ENCODE peak calls at places on chromosomes 5 and 9, in seven cellular contexts. J is colonic mucosa; T is AG04450; E is neural progenitor cell; P is naive thymus-derived CD4-positive, alpha-beta T cell; I is heart right ventricle; A is breast epithelium. W is an unnamed sample.

GRCh38 chr5:138077064-138077696 is 6.7 kb upstream of the WNT8A start:
- DNase-seq in E (peak; percentile 84), T (peak; percentile 23), J (peak; percentile 67), I (peak; percentile 49), A (peak; percentile 22), P (peak; percentile 23), W (peak; percentile 30)

GRCh38 chr5:44246986-44247385 is 142.2 kb downstream of the FGF10 start:
- DNase-seq in I (no peak), E (no peak), P (no peak), A (no peak), J (no peak), T (no peak), W (no peak)

GRCh38 chr5:124742983-124743533 is 3.4 kb downstream of the ZNF608 start:
- DNase-seq in A (peak; percentile 75), E (no peak), T (peak; percentile 66), I (no peak), P (no peak), J (no peak), W (no peak)

GRCh38 chr9:101398930-101399640 is 434 bp downstream of the ZNF189 start:
- DNase-seq in T (no peak), J (peak; percentile 26), E (no peak), P (no peak), A (no peak), I (peak; percentile 16), W (no peak)

GRCh38 chr9:131762356-131762932 is 22.6 kb upstream of the RAPGEF1 start:
- DNase-seq in J (peak; percentile 62), A (peak; percentile 47), T (no peak), P (peak; percentile 53), E (peak; percentile 89), I (peak; percentile 53), W (peak; percentile 76)

GRCh38 chr5:142276517-142276916 is 48.3 kb downstream of the SPRY4 start:
- DNase-seq in J (no peak), P (no peak), I (no peak), T (no peak), A (no peak), E (no peak), W (no peak)

GRCh38 chr9:98217255-98217654 is 24.8 kb upstream of the CORO2A start:
- DNase-seq in P (no peak), T (no peak), A (no peak), E (no peak), J (no peak), I (no peak), W (peak; percentile 17)

GRCh38 chr9:136031741-136032638 is 63.1 kb downstream of the NACC2 start:
- DNase-seq in E (no peak), A (no peak), T (no peak), I (no peak), J (no peak), P (no peak), W (no peak)

GRCh38 chr5:111461261-111461671 is 51.1 kb downstream of the STARD4 start:
- DNase-seq in J (no peak), I (no peak), T (no peak), A (no peak), E (peak; percentile 74), P (no peak), W (no peak)
- H3K27me3 ChIP-seq in J (no peaks in the 10 kb centered on the region), I (no peaks in the 10 kb centered on the region), T (no peaks in the 10 kb centered on the region), A (no peaks in the 10 kb centered on the region), E (no peaks in the 10 kb centered on the region), P (no peaks in the 10 kb centered on the region), W (no peaks in the 10 kb centered on the region)

GRCh38 chr5:171623107-171623506 is 162.5 kb upstream of the SMIM23 start:
- DNase-seq in A (no peak), P (no peak), J (no peak), E (no peak), T (no peak), I (no peak), W (no peak)
- H3K27me3 ChIP-seq in A (no peaks in the 10 kb centered on the region), P (no peaks in the 10 kb centered on the region), J (no peaks in the 10 kb centered on the region), E (peaks cover 96% of the 10 kb centered on the region), T (peaks cover 53% of the 10 kb centered on the region), I (no peaks in the 10 kb centered on the region), W (no peaks in the 10 kb centered on the region)

GRCh38 chr5:181053760-181054122 is 13.7 kb downstream of the BTNL9 start:
- DNase-seq in A (no peak), E (peak; percentile 57), J (no peak), P (no peak), T (no peak), I (no peak), W (no peak)

GRCh38 chr5:181052928-181053759 is 13.1 kb downstream of the BTNL9 start:
- DNase-seq in A (no peak), E (peak; percentile 62), P (no peak), I (no peak), T (no peak), J (no peak), W (no peak)

GRCh38 chr5:181054138-181054537 is 14.1 kb downstream of the BTNL9 start:
- DNase-seq in P (no peak), A (no peak), T (no peak), E (peak; percentile 31), I (no peak), J (no peak), W (no peak)

GRCh38 chr5:181056431-181056830 is 16.4 kb downstream of the BTNL9 start:
- DNase-seq in T (no peak), P (no peak), E (no peak), A (no peak), J (no peak), I (no peak), W (no peak)

GRCh38 chr5:181054871-181055494 is 14.9 kb downstream of the BTNL9 start:
- DNase-seq in I (no peak), P (no peak), A (no peak), T (no peak), J (no peak), E (peak; percentile 40), W (no peak)
- H3K27me3 ChIP-seq in I (peaks cover 94% of the 10 kb centered on the region), P (peaks cover 12% of the 10 kb centered on the region), A (peaks cover 90% of the 10 kb centered on the region), T (peaks cover 64% of the 10 kb centered on the region), J (peaks cover 57% of the 10 kb centered on the region), E (peaks cover 100% of the 10 kb centered on the region), W (peaks cover 25% of the 10 kb centered on the region)

GRCh38 chr5:168943485-168943884 is 357.5 kb downstream of the SLIT3 start:
- DNase-seq in E (no peak), I (no peak), A (no peak), P (no peak), J (no peak), T (no peak), W (no peak)
- H3K27me3 ChIP-seq in E (peaks cover 71% of the 10 kb centered on the region), I (no peaks in the 10 kb centered on the region), A (no peaks in the 10 kb centered on the region), P (no peaks in the 10 kb centered on the region), J (no peaks in the 10 kb centered on the region), T (no peaks in the 10 kb centered on the region), W (no peaks in the 10 kb centered on the region)

GRCh38 chr5:107672212-107673105 is 1.7 kb upstream of the EFNA5 start:
- DNase-seq in E (peak; percentile 97), P (no peak), J (peak; percentile 86), T (peak; percentile 84), I (peak; percentile 72), A (peak; percentile 85), W (peak; percentile 12)
- H3K27me3 ChIP-seq in E (no peaks in the 10 kb centered on the region), P (peaks cover 10% of the 10 kb centered on the region), J (peaks cover 7% of the 10 kb centered on the region), T (peaks cover 11% of the 10 kb centered on the region), I (peaks cover 28% of the 10 kb centered on the region), A (peaks cover 3% of the 10 kb centered on the region), W (peaks cover 33% of the 10 kb centered on the region)

DNA sequence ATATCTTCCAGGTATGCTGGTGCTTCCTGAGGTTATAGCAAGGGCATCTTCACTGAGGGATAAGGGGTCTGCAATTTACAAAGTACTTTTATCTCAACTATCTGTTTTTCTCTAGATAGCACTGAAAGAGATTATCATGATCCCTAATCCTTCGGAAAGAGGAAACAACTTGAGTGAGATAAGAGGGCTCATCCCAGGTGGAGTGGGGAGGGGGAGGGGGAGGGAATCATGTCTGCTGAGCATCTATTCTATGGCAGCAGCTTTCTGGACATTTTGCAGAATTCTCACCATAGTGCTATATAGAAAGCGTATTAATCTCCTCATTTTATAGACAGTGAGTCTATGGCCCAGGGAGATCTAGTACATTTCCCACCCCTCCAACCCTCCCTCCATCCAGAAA is 5.9 kb downstream of the TNFSF15 start:
- DNase-seq in J (no peak), A (no peak), E (no peak), T (no peak), P (no peak), I (no peak), W (no peak)
- H3K27me3 ChIP-seq in J (no peaks in the 10 kb centered on the region), A (no peaks in the 10 kb centered on the region), E (no peaks in the 10 kb centered on the region), T (no peaks in the 10 kb centered on the region), P (no peaks in the 10 kb centered on the region), I (peaks cover 12% of the 10 kb centered on the region), W (no peaks in the 10 kb centered on the region)

DNA sequence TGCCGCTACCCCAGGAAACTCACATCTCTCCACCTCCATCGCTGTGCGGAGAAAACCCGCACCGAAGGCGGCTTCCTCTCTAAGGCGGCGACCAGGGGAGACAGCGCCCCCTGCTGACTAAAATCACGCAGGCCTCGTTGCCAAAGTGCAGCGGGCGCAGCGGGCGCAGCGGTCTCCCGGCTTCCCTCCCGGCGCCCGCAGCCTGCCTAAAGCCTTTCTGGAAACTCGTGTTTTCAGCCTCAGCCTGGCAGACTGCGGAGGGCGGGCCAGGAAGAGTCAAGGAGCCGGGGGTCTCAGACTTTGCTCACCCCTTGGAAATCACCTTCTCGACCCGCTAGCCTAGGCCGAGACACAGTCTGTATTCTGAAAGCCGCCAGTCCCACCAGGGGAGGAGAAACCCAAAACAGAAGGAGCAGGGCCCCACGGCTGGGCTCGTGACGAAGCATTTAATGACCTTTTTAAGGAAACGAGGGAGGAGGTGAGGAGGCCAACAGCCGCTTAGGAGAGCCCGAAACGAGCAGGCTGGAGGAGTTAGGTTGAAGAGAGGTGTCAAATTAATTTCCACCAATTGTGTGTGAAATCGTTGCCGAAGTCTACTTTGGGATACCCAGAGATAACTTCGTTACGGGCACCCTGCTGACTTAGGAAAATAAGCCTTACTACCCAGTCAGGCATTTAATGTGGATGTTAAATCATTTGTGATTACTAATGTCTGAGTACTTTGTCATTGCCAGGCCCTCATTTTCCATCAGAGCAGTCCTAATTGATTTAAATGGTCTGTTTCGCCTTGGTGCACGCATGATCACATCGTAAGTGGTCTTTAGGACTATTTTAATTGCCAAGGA is 7.3 kb upstream of the FOXB2 start:
- DNase-seq in I (peak; percentile 15), J (peak; percentile 72), A (no peak), P (peak; percentile 26), T (no peak), E (peak; percentile 90), W (peak; percentile 34)
- H3K27me3 ChIP-seq in I (peaks cover 99% of the 10 kb centered on the region), J (peaks cover 86% of the 10 kb centered on the region), A (peaks cover 72% of the 10 kb centered on the region), P (peaks cover 7% of the 10 kb centered on the region), T (peaks cover 60% of the 10 kb centered on the region), E (peaks cover 88% of the 10 kb centered on the region), W (peaks cover 22% of the 10 kb centered on the region)

W was measured in CD8-positive, alpha-beta memory T cell.